ENCODE peak calls at places on chromosomes 7 and 10, in four cellular contexts. W, V, D and B are unnamed samples.
A peak's percentile ranks its signal among the peaks of the same experiment; 100 is the strongest.

GRCh38 chr10:67664936-67665335 is 31.1 kb downstream of the CTNNA3 start:
- DNase-seq in D (no peak), V (no peak), W (no peak), B (no peak)

GRCh38 chr7:64581929-64582894 is 19.3 kb upstream of the ZNF680 start:
- DNase-seq in D (no peak), V (no peak), W (no peak), B (no peak)

GRCh38 chr10:6431186-6431585 is 148.9 kb downstream of the PRKCQ start:
- DNase-seq in V (no peak), D (no peak), W (no peak), B (no peak)

GRCh38 chr10:14184841-14185500 is 145.8 kb downstream of the FRMD4A start:
- DNase-seq in W (no peak), V (no peak), D (peak; percentile 87), B (no peak)

GRCh38 chr7:56063882-56064625 is at the start of gene SUMF2:
- DNase-seq in W (peak; percentile 97), V (peak; percentile 78), D (peak; percentile 80), B (peak; percentile 88)

GRCh38 chr10:132360766-132361447 is 28.9 kb downstream of the LRRC27 start:
- DNase-seq in V (no peak), W (no peak), D (no peak), B (no peak)

GRCh38 chr10:27741173-27742091 is 4.2 kb downstream of the MKX start:
- DNase-seq in V (no peak), W (peak; percentile 62), D (no peak), B (no peak)

GRCh38 chr7:47337021-47337492 is 244.9 kb downstream of the TNS3 start:
- DNase-seq in D (no peak), V (no peak), W (no peak), B (no peak)

GRCh38 chr7:81339946-81340345 is 421.1 kb upstream of the SEMA3C start:
- DNase-seq in D (no peak), W (no peak), V (no peak), B (no peak)

GRCh38 chr7:100545636-100546128 is 6.7 kb downstream of the AGFG2 start:
- DNase-seq in W (peak; percentile 86), D (peak; percentile 85), V (peak; percentile 81), B (peak; percentile 45)

GRCh38 chr10:24561453-24561852 is 162.2 kb downstream of the ARHGAP21 start:
- DNase-seq in D (peak; percentile 46), W (no peak), V (no peak), B (no peak)

GRCh38 chr10:114077815-114078219 is 34.2 kb downstream of the ADRB1 start:
- DNase-seq in D (no peak), W (no peak), V (no peak), B (no peak)

GRCh38 chr10:101694056-101694673 is 805 bp downstream of the FBXW4 start:
- DNase-seq in D (peak; percentile 67), V (no peak), W (peak; percentile 87), B (peak; percentile 51)

GRCh38 chr10:58796242-58796641 is 283.6 kb downstream of the BICC1 start:
- DNase-seq in V (no peak), W (no peak), D (no peak), B (no peak)

GRCh38 chr10:88974446-88975376 is 15.9 kb upstream of the FAS start:
- DNase-seq in V (no peak), D (peak; percentile 31), W (no peak), B (no peak)

GRCh38 chr10:117391436-117392205 is 16.4 kb upstream of the PDZD8 start:
- DNase-seq in V (no peak), D (no peak), W (no peak), B (no peak)

GRCh38 chr7:44275146-44275545 is 50.2 kb downstream of the CAMK2B start:
- DNase-seq in V (no peak), W (peak; percentile 64), D (no peak), B (peak; percentile 30)

GRCh38 chr7:2799253-2799652 is 44.9 kb downstream of the GNA12 start:
- DNase-seq in V (no peak), D (no peak), W (no peak), B (no peak)

GRCh38 chr10:48357631-48358030 is 51.2 kb downstream of the MAPK8 start:
- DNase-seq in W (no peak), V (no peak), D (no peak), B (no peak)

GRCh38 chr7:92882760-92883159 is 46.4 kb upstream of the CDK6 start:
- DNase-seq in W (no peak), V (no peak), D (no peak), B (no peak)

GRCh38 chr10:122323941-122324675 is 50.4 kb upstream of the PLEKHA1 start:
- DNase-seq in W (no peak), V (no peak), D (peak; percentile 91), B (no peak)

GRCh38 chr10:26213157-26213780 is 3.3 kb upstream of the GAD2 start:
- DNase-seq in D (no peak), V (no peak), W (no peak), B (no peak)

GRCh38 chr10:3056280-3057037 is 10.9 kb upstream of the PFKP start:
- DNase-seq in W (no peak), D (no peak), V (no peak), B (no peak)

GRCh38 chr7:106421181-106421762 is 136.5 kb upstream of the NAMPT start:
- DNase-seq in W (peak; percentile 93), D (peak; percentile 41), V (no peak), B (peak; percentile 45)

GRCh38 chr10:73577788-73578187 is 13.4 kb downstream of the USP54 start:
- DNase-seq in V (no peak), W (no peak), D (peak; percentile 83), B (peak; percentile 63)

GRCh38 chr10:98074315-98074911 is 44.0 kb upstream of the CRTAC1 start:
- DNase-seq in D (peak; percentile 11), W (no peak), V (no peak), B (no peak)

GRCh38 chr7:41247128-41247865 is 455.6 kb downstream of the INHBA start:
- DNase-seq in W (no peak), D (peak; percentile 97), V (peak; percentile 54), B (no peak)

GRCh38 chr7:69070476-69070875 is 527.8 kb upstream of the AUTS2 start:
- DNase-seq in D (no peak), W (no peak), V (no peak), B (no peak)

GRCh38 chr10:77291596-77292505 is 345.8 kb downstream of the KCNMA1 start:
- DNase-seq in D (peak; percentile 25), W (no peak), V (no peak), B (no peak)

GRCh38 chr10:6191569-6191968 is 11.2 kb upstream of the PFKFB3 start:
- DNase-seq in D (no peak), W (peak; percentile 59), V (no peak), B (no peak)

GRCh38 chr7:47046949-47047348 is 535.0 kb downstream of the TNS3 start:
- DNase-seq in W (peak; percentile 83), D (no peak), V (no peak), B (no peak)

GRCh38 chr10:61835069-61835908 is 66.2 kb upstream of the ARID5B start:
- DNase-seq in W (no peak), V (peak; percentile 71), D (peak; percentile 54), B (peak; percentile 29)

GRCh38 chr7:91832493-91833045 is 47.9 kb downstream of the MTERF1 start:
- DNase-seq in V (no peak), D (peak; percentile 22), W (no peak), B (no peak)

GRCh38 chr7:22179442-22179879 is 177.5 kb downstream of the RAPGEF5 start:
- DNase-seq in D (no peak), V (no peak), W (no peak), B (no peak)

GRCh38 chr10:62614389-62615157 is 189.9 kb upstream of the ADO start:
- DNase-seq in W (no peak), V (no peak), D (peak; percentile 89), B (no peak)

GRCh38 chr7:49166441-49166840 is 242.1 kb downstream of the CDC14C start:
- DNase-seq in D (no peak), W (no peak), V (no peak), B (no peak)

GRCh38 chr7:106114735-106115383 is 2.7 kb upstream of the SYPL1 start:
- DNase-seq in V (no peak), D (no peak), W (no peak), B (no peak)

GRCh38 chr10:65394898-65395297 is 1530.9 kb upstream of the LRRTM3 start:
- DNase-seq in W (no peak), D (peak; percentile 80), V (no peak), B (no peak)

GRCh38 chr7:132869166-132869861 is 212.6 kb downstream of the CHCHD3 start:
- DNase-seq in V (no peak), W (no peak), D (no peak), B (no peak)

DNA sequence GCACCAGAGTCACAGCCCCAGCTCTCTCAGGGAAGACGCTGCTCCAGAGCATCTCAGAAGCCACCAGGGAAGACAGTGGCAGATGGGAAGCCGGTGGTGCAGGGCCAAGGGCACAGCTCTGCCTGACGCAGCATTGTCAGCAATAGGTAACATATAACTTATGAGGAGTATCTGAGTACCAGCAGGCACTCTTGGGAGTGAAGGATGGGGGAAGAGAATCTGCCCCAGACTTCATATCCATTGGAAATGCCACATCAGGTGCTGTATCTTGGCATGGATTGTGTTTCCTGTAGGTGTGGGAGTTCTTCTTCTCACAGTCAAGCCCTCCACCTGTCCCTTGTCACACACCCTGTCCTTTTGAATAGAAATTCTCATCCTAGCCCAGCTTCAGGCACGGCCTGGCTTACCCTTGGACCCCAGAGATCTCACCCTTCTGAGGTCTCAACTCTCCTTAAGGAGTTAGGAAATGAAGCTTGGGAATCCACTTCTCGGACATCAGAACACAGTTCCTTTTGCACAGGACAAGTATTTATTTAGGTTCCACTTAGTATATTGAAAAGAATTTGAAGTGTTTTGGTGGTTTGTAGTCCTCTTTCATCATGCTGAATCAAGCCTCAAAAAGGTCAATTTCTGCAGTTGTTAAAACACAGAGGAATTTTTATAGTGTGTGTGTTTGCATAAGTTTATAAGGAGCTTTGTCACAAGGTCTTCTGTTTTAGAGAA is 9.9 kb downstream of the EPDR1 start:
- DNase-seq in V (no peak), D (no peak), W (no peak), B (no peak)
- H3K27ac ChIP-seq in V (no peak overlapping the region), D (no peak overlapping the region), W (no peak overlapping the region), B (no peak overlapping the region)

GRCh38 chr10:79223001-79223345 is 124.3 kb upstream of the PPIF start:
- DNase-seq in W (peak; percentile 78), D (no peak), V (no peak), B (no peak)
- H3K4me1 ChIP-seq in W (peaks cover 32% of the 10 kb centered on the region), D (peaks cover 12% of the 10 kb centered on the region), V (no peaks in the 10 kb centered on the region), B (peaks cover 42% of the 10 kb centered on the region)

DNA sequence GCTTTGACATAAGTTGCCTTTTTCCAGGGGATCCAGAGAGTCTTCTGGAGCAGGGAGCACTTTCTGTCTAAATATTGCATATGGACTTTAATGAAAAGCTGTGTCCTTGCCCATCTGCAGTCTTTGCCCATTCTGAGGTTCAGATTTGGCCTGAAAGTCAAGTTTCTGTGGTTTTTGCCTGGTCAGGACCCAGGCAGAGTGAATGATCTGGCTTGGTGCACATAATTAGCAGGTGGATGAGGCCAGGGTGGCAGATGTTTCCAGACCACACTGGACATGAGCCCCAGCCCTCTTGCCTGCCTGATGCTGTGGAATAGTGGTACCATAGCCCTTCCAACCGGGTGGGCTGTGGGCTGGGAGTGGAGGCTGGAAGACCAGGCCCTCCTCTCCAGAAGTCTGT is 11.0 kb downstream of the HECW1 start:
- DNase-seq in V (no peak), W (no peak), D (no peak), B (no peak)
- TF ChIP-seq CTCF in V (no peak), W (no peak), D (no peak), B (no peak)

GRCh38 chr7:1189986-1190772 is 30.2 kb upstream of the ZFAND2A start:
- DNase-seq in W (no peak), D (no peak), V (no peak), B (no peak)
- H3K27ac ChIP-seq in W (no peak overlapping the region), D (no peak overlapping the region), V (no peak overlapping the region), B (no peak overlapping the region)